ENCODE peak calls at places on chromosomes 2 and 18, in eight cellular contexts. W is CD8-positive, alpha-beta T cell; E is chondrocyte; K is GM23338; U is activated T-cell treated with anti-CD3 and anti-CD28 coated beads, Interleukin-2, amount 50 U/mL, for 24 hours; C is stimulated activated CD8-positive, alpha-beta memory T cell treated with anti-CD3 and anti-CD28 coated beads, Interleukin-12 subunit alpha, Interleukin-12 subunit beta, amount 100 ng/mL, for 4 hours; D is NCI-H1417; V is stimulated activated CD4-positive, alpha-beta T cell treated with anti-CD3 and anti-CD28 coated beads, Interleukin-4, amount 100 ng/mL, for 24 hours. L is an unnamed sample.

GRCh38 chr18:8627540-8627939 is 18.3 kb downstream of the RAB12 start:
- DNase-seq in K (no peak), D (no peak), V (no peak), C (no peak), U (no peak), E (no peak), W (no peak), L (no peak)

GRCh38 chr2:53575606-53576360 is 191.8 kb upstream of the CHAC2 start:
- DNase-seq in U (no peak), D (peak), E (no peak), V (no peak), C (no peak), K (peak), W (no peak), L (peak)

GRCh38 chr2:49178656-49179055 is 24.3 kb upstream of the FSHR start:
- DNase-seq in V (no peak), C (no peak), U (no peak), W (no peak), E (no peak), K (no peak), D (no peak), L (no peak)

GRCh38 chr2:30963184-30963583 is 155.9 kb upstream of the CAPN13 start:
- DNase-seq in E (no peak), V (no peak), C (no peak), W (no peak), U (no peak), K (no peak), D (no peak), L (no peak)

GRCh38 chr2:174003635-174004310 is 38.6 kb upstream of the SP3 start:
- DNase-seq in V (no peak), C (no peak), U (no peak), D (no peak), K (peak), W (no peak), E (no peak), L (no peak)

GRCh38 chr2:67215214-67215613 is 181.9 kb upstream of the ETAA1 start:
- DNase-seq in U (no peak), V (no peak), E (peak), K (peak), C (no peak), D (peak), W (no peak), L (no peak)

GRCh38 chr2:10039658-10040410 is 3.5 kb upstream of the KLF11 start:
- DNase-seq in K (no peak), D (no peak), W (no peak), V (no peak), U (no peak), C (no peak), E (no peak), L (no peak)

GRCh38 chr18:63505566-63506335 is 29.0 kb downstream of the SERPINB5 start:
- DNase-seq in V (peak), U (no peak), W (no peak), D (no peak), C (no peak), K (peak), E (no peak), L (no peak)

GRCh38 chr18:57437433-57437781 is 2.2 kb downstream of the ONECUT2 start:
- DNase-seq in E (no peak), W (no peak), C (no peak), D (peak), U (no peak), K (peak), V (no peak), L (peak)

GRCh38 chr18:69936191-69936558 is 11.5 kb downstream of the CD226 start:
- DNase-seq in V (no peak), K (no peak), D (no peak), W (no peak), C (no peak), U (no peak), E (no peak), L (no peak)

GRCh38 chr2:74760875-74761630 is 72.9 kb upstream of the HK2 start:
- DNase-seq in W (no peak), C (no peak), V (no peak), K (no peak), D (no peak), U (no peak), E (no peak), L (no peak)

GRCh38 chr2:50126845-50127244 is 905.1 kb downstream of the NRXN1 start:
- DNase-seq in C (no peak), K (no peak), V (no peak), D (peak), W (no peak), E (no peak), U (no peak), L (peak)

GRCh38 chr18:73670046-73670445 is 477.6 kb downstream of the FBXO15 start:
- DNase-seq in E (no peak), V (no peak), K (no peak), U (no peak), D (no peak), C (no peak), W (no peak), L (no peak)

GRCh38 chr18:24494586-24494985 is 34.1 kb downstream of the HRH4 start:
- DNase-seq in K (no peak), C (no peak), V (no peak), E (no peak), U (no peak), D (no peak), W (no peak), L (no peak)

GRCh38 chr18:55236150-55236931 is 277.1 kb upstream of the CCDC68 start:
- DNase-seq in U (no peak), K (no peak), V (no peak), C (no peak), W (no peak), D (no peak), E (no peak), L (no peak)

GRCh38 chr2:219026946-219027345 is 14.4 kb downstream of the CFAP65 start:
- DNase-seq in U (no peak), C (no peak), E (no peak), W (no peak), D (no peak), K (no peak), V (no peak), L (no peak)

GRCh38 chr2:66509326-66509811 is 74.4 kb downstream of the MEIS1 start:
- DNase-seq in C (no peak), U (no peak), D (peak), K (peak), E (no peak), V (no peak), W (no peak), L (no peak)

GRCh38 chr2:11379558-11379957 is 35.1 kb upstream of the ROCK2 start:
- DNase-seq in W (no peak), D (no peak), U (no peak), V (no peak), K (no peak), C (no peak), E (no peak), L (no peak)

GRCh38 chr2:241666627-241667400 is 19.8 kb downstream of the DTYMK start:
- DNase-seq in E (no peak), C (no peak), V (no peak), W (no peak), D (peak), U (no peak), K (peak), L (no peak)

GRCh38 chr18:13136056-13136688 is 82.4 kb upstream of the LDLRAD4 start:
- DNase-seq in E (peak), U (peak), V (peak), D (peak), K (no peak), C (no peak), W (peak), L (peak)

L was measured in NCI-H1105.